ENCODE peak calls at places on chromosomes 12 and 14, in five cellular contexts. One of them, this sample, is unnamed.

GRCh38 chr12:54141534-54142475 is 47.0 kb downstream of the SMUG1 start:
- DNase-seq in stomach: no peak
- DNase-seq in activated CD4-positive, alpha-beta T cell treated with anti-CD3 and anti-CD28 coated beads, Interleukin-2, amount 50 U/mL, for 48 hours: no peak
- DNase-seq in HuH-7.5: no peak
- DNase-seq in progenitor cell of endocrine pancreas: no peak
- DNase-seq in this sample: no peak

GRCh38 chr12:57191410-57191809 is 25.2 kb upstream of the NXPH4 start:
- DNase-seq in stomach: no peak
- DNase-seq in activated CD4-positive, alpha-beta T cell treated with anti-CD3 and anti-CD28 coated beads, Interleukin-2, amount 50 U/mL, for 48 hours: no peak
- DNase-seq in HuH-7.5: no peak
- DNase-seq in progenitor cell of endocrine pancreas: no peak
- DNase-seq in this sample: no peak

GRCh38 chr12:42386310-42386709 is 60.3 kb downstream of the PPHLN1 start:
- DNase-seq in stomach: no peak
- DNase-seq in activated CD4-positive, alpha-beta T cell treated with anti-CD3 and anti-CD28 coated beads, Interleukin-2, amount 50 U/mL, for 48 hours: no peak
- DNase-seq in HuH-7.5: no peak
- DNase-seq in progenitor cell of endocrine pancreas: no peak
- DNase-seq in this sample: no peak

GRCh38 chr14:81831128-81831815 is 297.6 kb upstream of the SEL1L start:
- DNase-seq in stomach: no peak
- DNase-seq in activated CD4-positive, alpha-beta T cell treated with anti-CD3 and anti-CD28 coated beads, Interleukin-2, amount 50 U/mL, for 48 hours: no peak
- DNase-seq in HuH-7.5: no peak
- DNase-seq in progenitor cell of endocrine pancreas: no peak
- DNase-seq in this sample: no peak

GRCh38 chr14:33851366-33851765 is 99.5 kb downstream of the EGLN3 start:
- DNase-seq in stomach: no peak
- DNase-seq in activated CD4-positive, alpha-beta T cell treated with anti-CD3 and anti-CD28 coated beads, Interleukin-2, amount 50 U/mL, for 48 hours: no peak
- DNase-seq in HuH-7.5: no peak
- DNase-seq in progenitor cell of endocrine pancreas: no peak
- DNase-seq in this sample: no peak

GRCh38 chr12:69880566-69880965 is 55.5 kb downstream of the MYRFL start:
- DNase-seq in stomach: no peak
- DNase-seq in activated CD4-positive, alpha-beta T cell treated with anti-CD3 and anti-CD28 coated beads, Interleukin-2, amount 50 U/mL, for 48 hours: no peak
- DNase-seq in HuH-7.5: no peak
- DNase-seq in progenitor cell of endocrine pancreas: no peak
- DNase-seq in this sample: no peak

GRCh38 chr12:123269395-123269892 is 2.2 kb downstream of the CDK2AP1 start:
- DNase-seq in stomach: peak; percentile 64
- DNase-seq in activated CD4-positive, alpha-beta T cell treated with anti-CD3 and anti-CD28 coated beads, Interleukin-2, amount 50 U/mL, for 48 hours: peak; percentile 52
- DNase-seq in HuH-7.5: no peak
- DNase-seq in progenitor cell of endocrine pancreas: peak; percentile 69
- DNase-seq in this sample: peak; percentile 68

GRCh38 chr12:70044170-70044569 is 199.1 kb upstream of the CNOT2 start:
- DNase-seq in stomach: no peak
- DNase-seq in activated CD4-positive, alpha-beta T cell treated with anti-CD3 and anti-CD28 coated beads, Interleukin-2, amount 50 U/mL, for 48 hours: no peak
- DNase-seq in HuH-7.5: no peak
- DNase-seq in progenitor cell of endocrine pancreas: no peak
- DNase-seq in this sample: no peak

GRCh38 chr14:104893435-104894207 is 28.6 kb downstream of the CEP170B start:
- DNase-seq in stomach: peak; percentile 25
- DNase-seq in activated CD4-positive, alpha-beta T cell treated with anti-CD3 and anti-CD28 coated beads, Interleukin-2, amount 50 U/mL, for 48 hours: no peak
- DNase-seq in HuH-7.5: no peak
- DNase-seq in progenitor cell of endocrine pancreas: no peak
- DNase-seq in this sample: no peak

This sample was measured in stimulated activated naive CD8-positive, alpha-beta T cell treated with anti-CD3 and anti-CD28 coated beads, Interleukin-15, amount 100 ng/mL, for 72 hours.